ENCODE peak calls at places on chromosome 4, in nine cellular contexts. H, S, K, W, Y, M, L, N and V are unnamed samples.

GRCh38 chr4:151227731-151228130 is 49.2 kb upstream of the PRSS48 start:
- DNase-seq in H (peak), S (peak), K (peak), W (no peak), Y (peak), M (no peak), L (peak), N (peak), V (peak)

GRCh38 chr4:140937866-140938265 is 181.7 kb upstream of the TBC1D9 start:
- DNase-seq in H (no peak), S (no peak), K (peak), W (no peak), Y (peak), M (no peak), L (peak), N (peak), V (peak)

GRCh38 chr4:81970454-81970853 is 403.3 kb downstream of the HNRNPD start:
- DNase-seq in H (no peak), S (no peak), K (no peak), W (no peak), Y (no peak), M (no peak), L (no peak), N (no peak), V (no peak)

GRCh38 chr4:181877329-181877848 is 365.8 kb upstream of the TENM3 start:
- DNase-seq in H (no peak), S (no peak), K (peak), W (no peak), Y (peak), M (no peak), L (peak), N (no peak), V (no peak)

GRCh38 chr4:4260185-4260751 is 12.2 kb upstream of the TMEM128 start:
- DNase-seq in H (no peak), S (no peak), K (peak), W (no peak), Y (peak), M (no peak), L (peak), N (peak), V (peak)

GRCh38 chr4:158496030-158496741 is 25.5 kb upstream of the RXFP1 start:
- DNase-seq in H (no peak), S (peak), K (no peak), W (peak), Y (no peak), M (no peak), L (no peak), N (no peak), V (no peak)

GRCh38 chr4:8538703-8539567 is 41.3 kb upstream of the GPR78 start:
- DNase-seq in H (no peak), S (no peak), K (peak), W (no peak), Y (peak), M (peak), L (peak), N (no peak), V (no peak)

GRCh38 chr4:83852085-83852451 is 316.2 kb downstream of the GPAT3 start:
- DNase-seq in H (no peak), S (no peak), K (peak), W (no peak), Y (peak), M (no peak), L (peak), N (peak), V (no peak)

GRCh38 chr4:147927377-147928137 is 195.7 kb downstream of the ARHGAP10 start:
- DNase-seq in H (no peak), S (peak), K (no peak), W (no peak), Y (peak), M (no peak), L (no peak), N (no peak), V (peak)

GRCh38 chr4:147923854-147924253 is 192.0 kb downstream of the ARHGAP10 start:
- DNase-seq in H (no peak), S (no peak), K (no peak), W (no peak), Y (no peak), M (no peak), L (no peak), N (no peak), V (no peak)

GRCh38 chr4:147928400-147928799 is 196.5 kb downstream of the ARHGAP10 start:
- DNase-seq in H (no peak), S (no peak), K (no peak), W (no peak), Y (peak), M (no peak), L (no peak), N (peak), V (no peak)

GRCh38 chr4:147924604-147925412 is 192.9 kb downstream of the ARHGAP10 start:
- DNase-seq in H (no peak), S (no peak), K (no peak), W (peak), Y (peak), M (no peak), L (peak), N (peak), V (no peak)
- TF ChIP-seq CTCF in H (peak), S (peak), K (peak), W (peak), Y (peak), M (peak), L (peak), N (peak), V (peak)

GRCh38 chr4:94909645-94910044 is 151.9 kb downstream of the BMPR1B start:
- DNase-seq in H (no peak), S (no peak), K (peak), W (no peak), Y (no peak), M (no peak), L (no peak), N (no peak), V (no peak)
- H3K4me3 ChIP-seq in H (no peak), S (no peak), K (no peak), W (no peak), Y (no peak), M (no peak), L (no peak), N (no peak), V (no peak)

GRCh38 chr4:163173713-163174112 is 7.0 kb upstream of the NAF1 start:
- DNase-seq in H (no peak), S (no peak), K (no peak), W (no peak), Y (no peak), M (no peak), L (no peak), N (no peak), V (no peak)

GRCh38 chr4:163175971-163176958 is 9.6 kb upstream of the NAF1 start:
- DNase-seq in H (no peak), S (no peak), K (no peak), W (no peak), Y (no peak), M (no peak), L (no peak), N (no peak), V (no peak)

GRCh38 chr4:163172666-163173065 is 6.0 kb upstream of the NAF1 start:
- DNase-seq in H (no peak), S (no peak), K (no peak), W (no peak), Y (no peak), M (no peak), L (no peak), N (no peak), V (no peak)

GRCh38 chr4:163167333-163167626 is 590 bp upstream of the NAF1 start:
- DNase-seq in H (no peak), S (no peak), K (peak), W (no peak), Y (peak), M (no peak), L (peak), N (peak), V (no peak)

GRCh38 chr4:163171590-163171989 is 4.9 kb upstream of the NAF1 start:
- DNase-seq in H (no peak), S (no peak), K (no peak), W (no peak), Y (no peak), M (no peak), L (no peak), N (no peak), V (no peak)
- TF ChIP-seq CTCF in H (no peak), S (no peak), K (no peak), W (no peak), Y (no peak), M (no peak), L (no peak), N (no peak), V (no peak)

DNA sequence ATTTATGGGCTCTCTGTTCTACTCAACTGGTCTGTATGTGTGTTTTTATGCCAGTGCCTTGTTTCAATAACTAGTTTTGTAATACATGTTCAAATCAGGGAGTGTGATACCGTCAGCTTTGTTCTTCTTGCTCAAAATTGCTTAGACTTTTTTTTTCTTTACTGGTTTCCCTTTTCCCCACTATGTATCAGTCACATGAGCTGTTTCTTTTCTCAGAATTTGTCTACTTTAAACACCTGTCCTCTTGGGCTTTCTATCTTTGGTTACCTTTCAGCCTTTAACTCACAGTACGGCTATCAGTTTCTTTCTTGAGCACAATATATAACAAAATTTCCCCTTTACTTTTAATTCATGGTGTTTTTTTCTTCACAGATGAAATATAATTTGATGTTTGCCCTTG is 5.4 kb upstream of the GLRA3 start:
- DNase-seq in H (no peak), S (no peak), K (no peak), W (no peak), Y (no peak), M (no peak), L (no peak), N (no peak), V (no peak)
- H3K4me3 ChIP-seq in H (no peak), S (no peak), K (no peak), W (no peak), Y (no peak), M (no peak), L (no peak), N (no peak), V (no peak)

GRCh38 chr4:76947369-76947768 is 2.2 kb upstream of the SEPTIN11 start:
- DNase-seq in H (no peak), S (no peak), K (no peak), W (no peak), Y (no peak), M (no peak), L (no peak), N (peak), V (no peak)
- TF ChIP-seq CTCF in H (no peak), S (no peak), K (no peak), W (no peak), Y (no peak), M (no peak), L (no peak), N (peak), V (no peak)

GRCh38 chr4:42478941-42479340 is 81.7 kb downstream of the SHISA3 start:
- DNase-seq in H (no peak), S (no peak), K (no peak), W (no peak), Y (no peak), M (no peak), L (no peak), N (no peak), V (no peak)

GRCh38 chr4:42484630-42485029 is 87.3 kb downstream of the SHISA3 start:
- DNase-seq in H (no peak), S (no peak), K (no peak), W (no peak), Y (no peak), M (no peak), L (no peak), N (no peak), V (no peak)

GRCh38 chr4:42480774-42481173 is 83.5 kb downstream of the SHISA3 start:
- DNase-seq in H (no peak), S (no peak), K (peak), W (no peak), Y (peak), M (no peak), L (no peak), N (no peak), V (no peak)

GRCh38 chr4:42483426-42484379 is 86.4 kb downstream of the SHISA3 start:
- DNase-seq in H (no peak), S (no peak), K (peak), W (no peak), Y (peak), M (no peak), L (peak), N (peak), V (no peak)

DNA sequence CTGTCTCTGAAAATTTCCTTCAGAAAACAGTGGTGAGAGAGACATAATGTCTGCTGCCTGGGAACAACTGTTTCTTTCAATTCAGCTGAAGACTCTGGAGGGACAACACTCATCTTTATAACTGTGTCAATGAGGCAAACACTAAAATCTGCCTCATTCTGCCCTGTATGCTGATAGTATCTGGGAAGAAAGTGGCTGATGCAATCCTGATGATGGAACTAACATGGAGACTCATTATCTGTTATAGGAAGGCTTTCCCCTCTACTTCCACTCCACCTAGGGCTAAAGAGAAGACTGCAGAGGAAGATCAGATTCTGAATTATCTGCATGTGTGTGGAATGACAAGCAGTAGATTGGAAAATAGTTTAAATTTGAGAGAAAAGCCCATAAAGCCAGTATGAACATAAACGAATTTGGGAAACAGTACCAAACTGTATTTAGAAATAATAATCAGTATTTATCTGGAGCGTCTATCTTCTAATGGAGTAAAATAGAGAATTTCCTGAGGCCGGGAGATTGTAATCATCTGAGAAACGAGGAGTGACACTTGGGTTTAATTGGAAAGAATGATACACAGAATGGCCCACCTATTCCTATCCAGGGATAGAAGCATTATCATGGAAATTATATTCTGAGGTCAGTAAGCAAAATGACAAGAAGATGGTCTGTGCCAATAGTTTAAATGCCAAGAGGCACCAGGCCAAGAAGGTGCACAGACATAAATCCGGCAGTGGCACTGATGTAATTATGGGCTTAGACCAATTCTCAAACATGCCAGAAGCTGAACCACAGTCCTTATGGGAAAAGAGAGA is 85.4 kb downstream of the SHISA3 start:
- DNase-seq in H (no peak), S (no peak), K (no peak), W (no peak), Y (peak), M (no peak), L (no peak), N (no peak), V (no peak)
- H3K4me3 ChIP-seq in H (no peak), S (no peak), K (no peak), W (no peak), Y (no peak), M (no peak), L (no peak), N (no peak), V (no peak)